ENCODE peak calls at places on chromosome 5, in ten cellular contexts. Q, E, H, V, T, X, Y, M, K and Z are unnamed samples.

GRCh38 chr5:62643556-62644451 is 65.2 kb downstream of the LRRC70 start:
- DNase-seq in Q (no peak), E (no peak), H (no peak), V (no peak), T (no peak), X (no peak), Y (no peak), M (no peak), K (no peak), Z (no peak)

GRCh38 chr5:147835386-147835798 is 3.9 kb upstream of the SPINK1 start:
- DNase-seq in Q (peak), E (no peak), H (no peak), V (no peak), T (no peak), X (peak), Y (no peak), M (no peak), K (no peak), Z (peak)

GRCh38 chr5:89203611-89204010 is 320.6 kb upstream of the MEF2C start:
- DNase-seq in Q (no peak), E (no peak), H (no peak), V (no peak), T (no peak), X (no peak), Y (no peak), M (no peak), K (no peak), Z (no peak)

GRCh38 chr5:71663570-71663969 is 55.5 kb upstream of the CARTPT start:
- DNase-seq in Q (no peak), E (no peak), H (no peak), V (no peak), T (no peak), X (no peak), Y (peak), M (no peak), K (no peak), Z (no peak)

GRCh38 chr5:170420809-170421412 is 31.7 kb upstream of the KCNMB1 start:
- DNase-seq in Q (peak), E (peak), H (peak), V (peak), T (peak), X (peak), Y (peak), M (peak), K (peak), Z (peak)

GRCh38 chr5:157247267-157247666 is 18.7 kb upstream of the CYFIP2 start:
- DNase-seq in Q (no peak), E (no peak), H (no peak), V (no peak), T (no peak), X (no peak), Y (no peak), M (no peak), K (no peak), Z (no peak)

GRCh38 chr5:1832511-1833250 is 31.5 kb downstream of the NDUFS6 start:
- DNase-seq in Q (no peak), E (no peak), H (no peak), V (no peak), T (no peak), X (no peak), Y (no peak), M (no peak), K (no peak), Z (peak)

GRCh38 chr5:107486489-107486888 is 184.2 kb downstream of the EFNA5 start:
- DNase-seq in Q (peak), E (no peak), H (no peak), V (no peak), T (no peak), X (peak), Y (peak), M (peak), K (no peak), Z (peak)